ENCODE peak calls at places on chromosomes 11 and 22, in seven cellular contexts. L is GM23338, W is neural progenitor cell, Y is PC-3, F is GM23248, I is HCT116, B is hepatocyte. J is an unnamed sample.

GRCh38 chr11:20421902-20422301 is 34.4 kb downstream of the PRMT3 start:
- DNase-seq in F (no peak), Y (no peak), I (no peak), B (no peak), W (no peak), L (no peak), J (no peak)

GRCh38 chr11:14223636-14224035 is 135.3 kb downstream of the RRAS2 start:
- DNase-seq in L (no peak), F (no peak), B (no peak), I (no peak), W (no peak), Y (no peak), J (no peak)

GRCh38 chr11:134479206-134479955 is 67.3 kb upstream of the B3GAT1 start:
- DNase-seq in B (no peak), I (no peak), L (no peak), W (no peak), Y (no peak), F (no peak), J (no peak)

GRCh38 chr22:19703869-19704268 is 10.4 kb upstream of the SEPTIN5 start:
- DNase-seq in Y (no peak), W (no peak), L (no peak), I (no peak), F (no peak), B (peak), J (no peak)

GRCh38 chr11:111765320-111765983 is 737 bp downstream of the PPP2R1B start:
- DNase-seq in F (peak), I (no peak), B (no peak), L (peak), W (no peak), Y (peak), J (peak)

GRCh38 chr11:129696309-129696989 is 119.2 kb upstream of the TMEM45B start:
- DNase-seq in F (no peak), I (no peak), W (no peak), B (no peak), L (no peak), Y (no peak), J (no peak)

GRCh38 chr11:83068573-83068972 is 3.1 kb downstream of the RAB30 start:
- DNase-seq in I (no peak), F (no peak), W (no peak), B (no peak), Y (no peak), L (no peak), J (no peak)

GRCh38 chr22:20131856-20132685 is 467 bp downstream of the ZDHHC8 start:
- DNase-seq in L (no peak), W (peak), F (peak), B (peak), Y (no peak), I (no peak), J (no peak)

GRCh38 chr11:63763506-63764200 is 4.9 kb downstream of the ZFTA start:
- DNase-seq in B (peak), L (peak), W (peak), Y (no peak), F (no peak), I (no peak), J (no peak)

GRCh38 chr11:8055836-8056526 is 25.0 kb upstream of the TUB start:
- DNase-seq in W (no peak), F (no peak), L (no peak), B (peak), Y (no peak), I (no peak), J (no peak)

GRCh38 chr11:120425527-120425926 is 86.0 kb upstream of the GRIK4 start:
- DNase-seq in L (no peak), W (no peak), B (no peak), F (no peak), Y (no peak), I (no peak), J (peak)

GRCh38 chr22:30416403-30416802 is 9.2 kb upstream of the MTFP1 start:
- DNase-seq in L (no peak), F (peak), W (no peak), Y (no peak), B (peak), I (no peak), J (no peak)

GRCh38 chr22:30420401-30421178 is 5.0 kb upstream of the MTFP1 start:
- DNase-seq in W (no peak), F (peak), I (no peak), B (no peak), Y (peak), L (no peak), J (no peak)

GRCh38 chr22:30414525-30415047 is 11.0 kb upstream of the MTFP1 start:
- DNase-seq in L (no peak), F (peak), W (no peak), I (no peak), B (no peak), Y (no peak), J (no peak)

GRCh38 chr22:30413745-30414524 is 11.6 kb upstream of the MTFP1 start:
- DNase-seq in B (no peak), L (no peak), I (no peak), F (no peak), Y (no peak), W (no peak), J (no peak)

DNA sequence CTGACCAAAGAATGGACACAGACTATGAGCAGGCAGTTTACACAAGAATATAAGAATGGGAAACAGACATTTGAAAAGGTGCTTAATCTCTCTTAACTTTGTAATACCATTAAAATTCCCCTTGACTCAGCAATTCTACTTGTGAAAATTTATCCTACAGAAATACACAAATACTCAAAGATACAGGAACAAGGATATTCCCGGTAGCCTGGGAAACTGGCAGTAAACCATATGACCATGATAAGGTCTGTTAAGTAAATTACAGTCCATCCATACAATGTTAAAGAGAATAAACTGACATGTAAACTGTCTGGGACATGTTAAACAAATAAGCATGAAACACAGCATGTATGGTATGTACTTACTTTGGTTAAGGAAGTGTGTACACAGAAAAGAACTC is 8.7 kb upstream of the MTFP1 start:
- DNase-seq in Y (no peak), B (no peak), L (no peak), F (no peak), I (no peak), W (no peak), J (no peak)
- TF ChIP-seq EZH2phosphoT487 in Y (no peak), B (no peak), L (no peak), F (no peak), I (no peak), W (no peak), J (no peak)

DNA sequence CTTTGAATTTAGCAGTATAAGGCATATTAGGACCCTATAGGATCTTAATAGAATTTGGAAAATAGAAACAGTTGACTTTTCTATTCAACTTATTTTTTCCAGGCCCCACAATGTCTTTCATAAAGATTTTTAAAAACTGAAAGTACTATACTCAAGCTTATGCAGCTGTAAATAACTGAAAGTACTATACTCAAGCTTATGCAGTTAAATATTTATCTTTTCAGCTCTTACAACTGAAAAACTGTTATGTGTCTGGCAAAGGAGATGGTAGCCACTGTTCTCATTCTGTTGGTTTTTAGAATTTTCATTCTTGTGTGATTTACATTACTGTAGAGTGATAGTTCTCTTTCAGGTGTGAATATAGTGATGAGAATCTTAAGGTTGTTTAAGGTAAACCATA is 16.5 kb downstream of the HIPK3 start:
- DNase-seq in Y (no peak), I (no peak), W (no peak), B (no peak), F (no peak), L (no peak), J (no peak)
- H3K27ac ChIP-seq in Y (no peak), I (no peak), W (no peak), B (no peak), F (no peak), L (no peak), J (no peak)

GRCh38 chr11:47336595-47336994 is 15.9 kb downstream of the MYBPC3 start:
- DNase-seq in B (no peak), W (peak), I (no peak), Y (no peak), F (no peak), L (no peak), J (no peak)
- TF ChIP-seq EZH2phosphoT487 in B (no peak), W (no peak), I (no peak), Y (no peak), F (no peak), L (no peak), J (no peak)

GRCh38 chr22:44752285-44753188 is at the start of gene ARHGAP8:
- DNase-seq in I (no peak), W (peak), Y (peak), F (no peak), B (peak), L (peak), J (no peak)
- H3K27ac ChIP-seq in I (peak), W (no peak), Y (peak), F (no peak), B (peak), L (peak), J (no peak)

GRCh38 chr11:118530180-118530682 is 761 bp upstream of the TMEM25 start:
- DNase-seq in W (no peak), L (no peak), Y (peak), I (no peak), B (no peak), F (peak), J (no peak)
- TF ChIP-seq EZH2phosphoT487 in W (no peak), L (no peak), Y (no peak), I (no peak), B (no peak), F (no peak), J (no peak)

GRCh38 chr22:46081036-46081830 is 69.1 kb upstream of the PPARA start:
- DNase-seq in W (no peak), L (no peak), Y (no peak), I (no peak), F (peak), B (no peak), J (no peak)
- H3K27ac ChIP-seq in W (no peak), L (peak), Y (peak), I (peak), F (peak), B (no peak), J (no peak)

DNA sequence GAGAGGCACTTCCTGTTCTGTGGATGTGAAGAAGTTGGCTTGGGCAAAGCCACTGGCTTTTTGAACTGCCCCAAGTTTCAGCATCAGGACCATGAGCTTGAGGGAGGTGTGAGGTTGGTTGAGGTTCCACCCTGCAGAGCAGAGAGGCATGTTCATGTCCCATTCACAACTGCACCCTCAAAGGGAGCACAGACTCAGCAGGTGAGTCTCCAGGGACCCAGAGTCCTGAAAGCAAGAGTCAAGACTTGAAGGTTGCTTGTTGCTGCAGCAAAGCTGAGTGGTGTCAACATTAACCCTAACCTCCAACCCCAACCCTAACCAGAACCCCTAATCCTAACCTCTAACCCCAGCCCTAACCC is 556.3 kb downstream of the BRD1 start:
- DNase-seq in Y (no peak), I (no peak), L (no peak), W (no peak), F (no peak), B (no peak), J (no peak)
- TF ChIP-seq EZH2phosphoT487 in Y (no peak), I (no peak), L (no peak), W (no peak), F (no peak), B (no peak), J (no peak)

GRCh38 chr11:12007230-12007593 is 1.2 kb downstream of the DKK3 start:
- DNase-seq in B (no peak), L (peak), I (no peak), Y (no peak), F (no peak), W (peak), J (no peak)

GRCh38 chr11:12006552-12007229 is 1.7 kb downstream of the DKK3 start:
- DNase-seq in W (no peak), L (no peak), F (no peak), Y (no peak), B (no peak), I (no peak), J (no peak)

GRCh38 chr11:12008790-12009616 is 577 bp upstream of the DKK3 start:
- DNase-seq in B (peak), W (peak), Y (no peak), L (peak), F (peak), I (no peak), J (no peak)

GRCh38 chr11:12009617-12010321 is 1.3 kb upstream of the DKK3 start:
- DNase-seq in B (peak), W (no peak), F (no peak), I (no peak), L (peak), Y (no peak), J (no peak)

DNA sequence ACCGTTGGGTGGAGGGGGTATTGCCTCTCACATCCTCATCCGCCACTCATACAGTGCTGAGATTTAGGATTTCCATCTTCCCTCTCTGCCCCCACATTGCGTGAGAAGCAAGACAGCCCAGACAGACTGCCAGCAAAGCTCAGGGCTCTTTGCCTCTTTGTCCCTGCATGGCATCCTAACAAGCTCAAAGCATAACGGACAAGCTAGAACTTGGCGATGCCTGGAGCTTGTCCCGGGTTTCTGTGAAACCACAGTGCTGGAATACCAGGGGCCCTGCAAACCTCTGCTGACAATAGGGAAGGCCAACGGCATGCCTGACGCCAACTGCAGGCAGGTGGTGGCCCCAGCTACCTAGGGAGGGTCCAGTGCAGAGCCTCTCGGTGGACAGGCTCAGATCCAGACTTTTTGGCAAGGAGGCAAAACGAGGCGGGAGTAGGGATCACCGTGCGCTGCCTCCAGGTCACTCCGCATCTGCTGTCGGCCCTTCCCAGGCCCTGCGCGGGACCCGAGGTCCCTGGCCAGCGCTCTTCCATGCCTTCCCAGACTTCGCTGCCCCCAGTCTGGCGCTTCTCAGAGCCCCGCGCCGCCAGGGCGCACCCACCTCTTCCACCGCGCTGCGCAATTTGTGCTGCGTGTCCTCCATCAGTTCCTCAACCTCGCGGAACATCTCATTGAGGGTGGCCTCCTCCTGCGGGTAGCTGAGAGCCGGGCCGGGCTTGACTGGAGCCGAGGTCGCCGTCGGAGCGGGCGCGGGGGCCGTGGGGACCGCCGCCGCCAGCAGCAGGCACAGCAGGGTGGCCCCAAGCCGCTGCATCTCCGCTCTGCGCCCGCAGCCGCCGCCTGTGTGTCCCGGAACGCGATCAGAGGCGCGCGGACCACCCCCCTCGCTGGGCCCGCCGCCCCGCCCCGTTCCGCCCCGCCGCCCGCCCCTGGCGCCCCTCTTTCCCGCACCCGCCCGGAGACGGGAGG is at the start of gene DKK3:
- DNase-seq in Y (no peak), W (peak), B (peak), L (peak), I (no peak), F (peak), J (no peak)
- H3K27ac ChIP-seq in Y (no peak), W (no peak), B (peak), L (peak), I (no peak), F (no peak), J (no peak)

GRCh38 chr22:27003301-27003700 is 345.9 kb downstream of the MIAT start:
- DNase-seq in L (no peak), Y (no peak), B (no peak), I (no peak), W (no peak), F (no peak), J (no peak)

GRCh38 chr22:27008454-27008853 is 351.1 kb downstream of the MIAT start:
- DNase-seq in B (no peak), F (no peak), I (no peak), Y (no peak), W (no peak), L (no peak), J (no peak)

GRCh38 chr22:27004434-27004833 is 347.0 kb downstream of the MIAT start:
- DNase-seq in W (no peak), L (peak), I (no peak), F (no peak), Y (no peak), B (no peak), J (peak)
- TF ChIP-seq EZH2phosphoT487 in W (no peak), L (no peak), I (no peak), F (no peak), Y (no peak), B (no peak), J (no peak)

J was measured in OCI-LY7.